ENCODE peak calls at places on chromosome X, in nine cellular contexts. T, F, R, W, N, E, L, X and Y are unnamed samples.

GRCh38 chrX:118726887-118727685 is at the start of gene IL13RA1:
- DNase-seq in R (peak; percentile 29), L (peak; percentile 74), T (peak; percentile 80), X (peak; percentile 80), N (peak; percentile 49), W (peak; percentile 77), E (peak; percentile 74), F (peak; percentile 90), Y (peak; percentile 81)

GRCh38 chrX:45811307-45811706 is 610.6 kb upstream of the DIPK2B start:
- DNase-seq in E (no peak), R (no peak), F (no peak), T (no peak), L (no peak), X (no peak), W (no peak), N (no peak), Y (no peak)

GRCh38 chrX:134774190-134775048 is 116.1 kb upstream of the PLAC1 start:
- DNase-seq in F (no peak), W (no peak), X (no peak), L (no peak), R (no peak), E (no peak), N (no peak), T (no peak), Y (no peak)

GRCh38 chrX:134669378-134670098 is 11.3 kb upstream of the PLAC1 start:
- DNase-seq in T (peak; percentile 66), F (no peak), W (no peak), X (no peak), R (no peak), L (peak; percentile 82), E (no peak), N (no peak), Y (peak; percentile 40)

GRCh38 chrX:118218079-118218478 is 101.5 kb upstream of the KLHL13 start:
- DNase-seq in W (no peak), T (no peak), F (no peak), E (no peak), N (no peak), L (no peak), X (no peak), R (no peak), Y (no peak)

GRCh38 chrX:7266261-7266660 is 118.3 kb upstream of the PUDP start:
- DNase-seq in W (no peak), F (no peak), X (no peak), R (no peak), E (no peak), L (no peak), T (no peak), N (no peak), Y (no peak)

GRCh38 chrX:102765794-102766193 is 45.3 kb downstream of the GPRASP3 start:
- DNase-seq in R (no peak), T (peak; percentile 28), L (no peak), N (no peak), E (no peak), X (no peak), W (no peak), F (no peak), Y (no peak)

GRCh38 chrX:103536071-103536470 is 16.8 kb upstream of the RAB40A start:
- DNase-seq in T (no peak), W (no peak), R (no peak), X (no peak), N (no peak), E (no peak), L (no peak), F (no peak), Y (no peak)

GRCh38 chrX:120672389-120672788 is 42.5 kb upstream of the C1GALT1C1 start:
- DNase-seq in W (peak; percentile 12), L (peak; percentile 21), X (no peak), T (peak; percentile 51), N (no peak), F (peak; percentile 58), R (no peak), E (no peak), Y (peak; percentile 30)

GRCh38 chrX:55119271-55119670 is 30.5 kb downstream of the PAGE2 start:
- DNase-seq in N (no peak), E (no peak), W (no peak), T (no peak), X (no peak), L (no peak), R (no peak), F (no peak), Y (no peak)
- H3K9me3 ChIP-seq in N (no peaks in the 10 kb centered on the region), E (no peaks in the 10 kb centered on the region), W (no peaks in the 10 kb centered on the region), T (no peaks in the 10 kb centered on the region), X (no peaks in the 10 kb centered on the region), L (no peaks in the 10 kb centered on the region), R (no peaks in the 10 kb centered on the region), F (no peaks in the 10 kb centered on the region), Y (no peaks in the 10 kb centered on the region)

GRCh38 chrX:38803609-38804480 is 2.6 kb downstream of the MID1IP1 start:
- DNase-seq in R (peak; percentile 57), N (peak; percentile 71), F (peak; percentile 93), W (peak; percentile 86), E (peak; percentile 68), T (peak; percentile 77), L (peak; percentile 69), X (peak; percentile 88), Y (peak; percentile 83)

GRCh38 chrX:38806054-38806389 is 4.8 kb downstream of the MID1IP1 start:
- DNase-seq in N (peak; percentile 26), L (peak; percentile 10), W (peak; percentile 9), R (no peak), X (no peak), E (no peak), F (no peak), T (no peak), Y (no peak)

GRCh38 chrX:38803286-38803608 is 2.0 kb downstream of the MID1IP1 start:
- DNase-seq in N (no peak), E (no peak), T (no peak), R (no peak), W (no peak), X (no peak), F (no peak), L (no peak), Y (no peak)

GRCh38 chrX:38805294-38806053 is 4.2 kb downstream of the MID1IP1 start:
- DNase-seq in R (no peak), F (peak; percentile 80), N (peak; percentile 55), W (peak; percentile 57), E (peak; percentile 46), X (peak; percentile 84), T (peak; percentile 69), L (peak; percentile 21), Y (peak; percentile 75)

DNA sequence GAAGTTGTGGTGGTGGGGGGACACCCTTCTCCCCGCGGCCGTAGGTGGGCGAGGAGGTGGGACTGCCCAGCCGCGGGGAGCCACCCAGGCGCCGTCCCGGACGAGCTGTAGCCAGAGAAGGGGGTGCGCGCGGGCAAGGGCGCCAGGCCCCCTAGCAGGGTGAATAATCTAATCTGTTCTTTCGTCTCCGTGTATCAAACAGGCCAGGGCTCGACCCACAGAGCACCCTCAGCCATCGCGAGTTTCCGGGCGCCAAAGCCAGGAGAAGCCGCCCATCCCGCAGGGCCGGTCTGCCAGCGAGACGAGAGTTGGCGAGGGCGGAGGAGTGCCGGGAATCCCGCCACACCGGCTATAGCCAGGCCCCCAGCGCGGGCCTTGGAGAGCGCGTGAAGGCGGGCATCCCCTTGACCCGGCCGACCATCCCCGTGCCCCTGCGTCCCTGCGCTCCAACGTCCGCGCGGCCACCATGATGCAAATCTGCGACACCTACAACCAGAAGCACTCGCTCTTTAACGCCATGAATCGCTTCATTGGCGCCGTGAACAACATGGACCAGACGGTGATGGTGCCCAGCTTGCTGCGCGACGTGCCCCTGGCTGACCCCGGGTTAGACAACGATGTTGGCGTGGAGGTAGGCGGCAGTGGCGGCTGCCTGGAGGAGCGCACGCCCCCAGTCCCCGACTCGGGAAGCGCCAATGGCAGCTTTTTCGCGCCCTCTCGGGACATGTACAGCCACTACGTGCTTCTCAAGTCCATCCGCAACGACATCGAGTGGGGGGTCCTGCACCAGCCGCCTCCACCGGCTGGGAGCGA is 3.4 kb downstream of the MID1IP1 start:
- DNase-seq in R (no peak), L (peak; percentile 7), W (peak; percentile 17), N (peak; percentile 17), E (no peak), F (peak; percentile 58), X (no peak), T (peak; percentile 33), Y (no peak)
- TF ChIP-seq POLR2A in R (peak; percentile 29), L (no peak), W (no peak), N (no peak), E (no peak), F (no peak), X (no peak), T (no peak), Y (no peak)

GRCh38 chrX:17861496-17862011 is 456 bp upstream of the RAI2 start:
- DNase-seq in N (no peak), L (no peak), F (no peak), W (no peak), T (no peak), E (no peak), X (no peak), R (no peak), Y (no peak)

GRCh38 chrX:17859609-17860178 is 1.4 kb downstream of the RAI2 start:
- DNase-seq in F (no peak), T (no peak), N (no peak), E (peak; percentile 8), L (no peak), R (no peak), W (no peak), X (no peak), Y (no peak)

GRCh38 chrX:17860179-17860780 is 818 bp downstream of the RAI2 start:
- DNase-seq in N (no peak), L (no peak), F (no peak), T (peak; percentile 34), W (no peak), E (peak; percentile 4), R (no peak), X (no peak), Y (no peak)

DNA sequence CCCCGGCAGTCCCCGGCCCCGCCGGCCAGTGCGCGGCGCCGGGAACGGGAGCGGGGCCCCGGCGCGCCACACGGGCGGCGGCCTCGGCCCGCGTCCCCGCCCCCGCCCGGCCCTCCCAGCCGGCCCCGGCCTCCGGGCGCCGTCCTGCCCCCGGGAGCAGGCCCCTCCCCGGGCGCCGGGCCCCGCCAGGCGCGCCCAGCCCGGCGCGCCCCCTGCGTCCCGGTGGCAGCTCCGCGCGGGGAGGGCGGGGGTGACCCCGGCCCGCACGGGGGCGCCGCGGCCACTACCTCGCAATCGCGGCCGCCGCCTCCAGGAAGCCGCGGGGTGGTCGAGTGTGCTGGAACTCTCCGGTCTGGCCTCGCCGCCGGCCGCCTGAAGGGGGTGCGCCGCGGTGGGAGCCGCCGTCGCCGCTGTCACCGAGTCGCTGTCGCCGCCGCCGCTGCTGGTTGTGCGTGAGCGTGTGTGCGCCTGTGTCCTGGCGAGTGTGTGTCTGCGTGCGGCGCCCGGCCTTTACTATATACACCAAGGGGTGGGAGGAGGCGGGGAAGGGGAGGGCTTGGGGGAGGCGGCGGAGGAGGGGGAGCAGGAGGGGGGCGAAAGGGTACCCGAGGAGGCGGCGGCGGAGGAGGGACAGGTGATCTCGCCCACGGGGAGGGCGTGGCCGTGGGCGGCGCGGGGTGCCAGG is at the start of gene RAI2:
- DNase-seq in R (no peak), T (peak; percentile 45), E (peak; percentile 20), X (peak; percentile 78), L (no peak), F (no peak), W (peak; percentile 33), N (peak; percentile 17), Y (no peak)
- H3K4me3 ChIP-seq in R (peak within 1 kb of the TSS; percentile 61), T (peak within 1 kb of the TSS; percentile 57), E (peak within 1 kb of the TSS; percentile 43), X (peak within 1 kb of the TSS; percentile 49), L (peak within 1 kb of the TSS; percentile 52), F (peak within 1 kb of the TSS; percentile 46), W (peak within 1 kb of the TSS; percentile 62), N (peak within 1 kb of the TSS; percentile 63), Y (peak within 1 kb of the TSS; percentile 63)

DNA sequence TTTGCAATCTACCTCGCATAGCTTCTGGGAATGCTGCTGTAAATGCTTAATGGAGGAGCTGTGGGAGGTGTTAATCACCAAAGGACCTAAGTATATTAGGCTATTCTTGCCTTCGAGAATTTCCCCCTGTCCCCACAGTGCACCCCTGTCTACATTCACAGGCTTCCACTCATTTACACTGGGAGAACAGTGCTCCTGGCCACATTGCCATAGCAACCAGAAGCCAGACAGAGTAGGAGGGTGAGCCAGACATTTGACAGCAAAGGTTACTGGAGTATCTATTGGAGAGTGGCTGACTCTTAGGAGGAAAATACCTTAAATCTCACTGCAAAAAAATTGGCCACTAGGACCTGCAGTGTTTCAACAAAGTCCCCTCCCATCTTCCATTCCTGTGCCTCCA is 185.9 kb upstream of the PBDC1 start:
- DNase-seq in L (no peak), F (no peak), T (no peak), E (no peak), W (no peak), X (no peak), N (no peak), R (no peak), Y (no peak)
- H3K9me3 ChIP-seq in L (no peaks in the 10 kb centered on the region), F (no peaks in the 10 kb centered on the region), T (no peaks in the 10 kb centered on the region), E (no peaks in the 10 kb centered on the region), W (no peaks in the 10 kb centered on the region), X (no peaks in the 10 kb centered on the region), N (no peaks in the 10 kb centered on the region), R (no peaks in the 10 kb centered on the region), Y (no peaks in the 10 kb centered on the region)